ENCODE peak calls at places on chromosomes 1 and 21, in four cellular contexts. W is SJSA1, U is heart right ventricle, H is psoas muscle. S is an unnamed sample. For H3K4me1, the result is how much of the 10 kb centered on the place peaks cover.

GRCh38 chr1:38608202-38608864 is 251.2 kb downstream of the RRAGC start:
- DNase-seq in W (peak), U (peak), H (no peak), S (no peak)

GRCh38 chr1:110258734-110259133 is 48.6 kb downstream of the KCNC4 start:
- DNase-seq in W (no peak), U (no peak), H (no peak), S (no peak)

GRCh38 chr1:71948561-71948960 is 333.8 kb downstream of the NEGR1 start:
- DNase-seq in W (no peak), U (no peak), H (no peak), S (no peak)

GRCh38 chr1:156706647-156707008 is 1.2 kb upstream of the CRABP2 start:
- DNase-seq in W (no peak), U (peak), H (peak), S (peak)

GRCh38 chr21:35051287-35051818 is 2.3 kb upstream of the RUNX1 start:
- DNase-seq in W (peak), U (peak), H (peak), S (peak)

GRCh38 chr1:31955917-31956736 is 18.0 kb upstream of the PTP4A2 start:
- DNase-seq in W (peak), U (peak), H (peak), S (peak)

GRCh38 chr1:232327296-232327695 is 302.6 kb downstream of the SIPA1L2 start:
- DNase-seq in W (no peak), U (no peak), H (no peak), S (no peak)

GRCh38 chr21:16181024-16181423 is 451.2 kb downstream of the USP25 start:
- DNase-seq in W (no peak), U (no peak), H (no peak), S (no peak)

GRCh38 chr1:30760596-30761311 is 3.2 kb upstream of the LAPTM5 start:
- DNase-seq in W (no peak), U (no peak), H (no peak), S (no peak)

GRCh38 chr1:118960567-118961136 is 27.5 kb downstream of the TBX15 start:
- DNase-seq in W (peak), U (no peak), H (peak), S (peak)

GRCh38 chr1:25707280-25708016 is 90.9 kb downstream of the MAN1C1 start:
- DNase-seq in W (peak), U (no peak), H (no peak), S (no peak)

GRCh38 chr1:3772715-3773571 is at the start of gene SMIM1:
- DNase-seq in W (no peak), U (no peak), H (peak), S (no peak)

GRCh38 chr1:164703971-164704411 is 145.0 kb downstream of the PBX1 start:
- DNase-seq in W (no peak), U (no peak), H (no peak), S (no peak)

GRCh38 chr1:156738916-156739315 is 2.0 kb downstream of the MRPL24 start:
- DNase-seq in W (no peak), U (no peak), H (no peak), S (no peak)

GRCh38 chr1:33119532-33120217 is 38.7 kb downstream of the AZIN2 start:
- DNase-seq in W (no peak), U (no peak), H (no peak), S (peak)

GRCh38 chr1:243596441-243597183 is 253.4 kb downstream of the AKT3 start:
- DNase-seq in W (peak), U (no peak), H (no peak), S (no peak)

GRCh38 chr1:56993355-56993985 is 27.7 kb upstream of the C8B start:
- DNase-seq in W (no peak), U (no peak), H (no peak), S (no peak)

GRCh38 chr1:20149601-20150325 is 10.6 kb downstream of the PLA2G2F start:
- DNase-seq in W (no peak), U (no peak), H (no peak), S (no peak)

GRCh38 chr1:160087118-160087662 is 5.9 kb downstream of the KCNJ9 start:
- DNase-seq in W (no peak), U (no peak), H (no peak), S (no peak)

GRCh38 chr1:69269491-69269890 is 298.2 kb upstream of the LRRC7 start:
- DNase-seq in W (no peak), U (no peak), H (no peak), S (no peak)

GRCh38 chr1:204103121-204103741 is 30.3 kb downstream of the SOX13 start:
- DNase-seq in W (no peak), U (no peak), H (no peak), S (no peak)

GRCh38 chr1:63705058-63705457 is 68.8 kb upstream of the ROR1 start:
- DNase-seq in W (no peak), U (no peak), H (no peak), S (peak)

GRCh38 chr1:58287894-58288623 is 258.5 kb downstream of the OMA1 start:
- DNase-seq in W (no peak), U (no peak), H (no peak), S (no peak)

GRCh38 chr1:81670997-81671396 is 129.7 kb upstream of the ADGRL2 start:
- DNase-seq in W (no peak), U (no peak), H (no peak), S (no peak)

GRCh38 chr1:56908619-56909340 is 54.2 kb downstream of the C8A start:
- DNase-seq in W (no peak), U (no peak), H (no peak), S (no peak)

DNA sequence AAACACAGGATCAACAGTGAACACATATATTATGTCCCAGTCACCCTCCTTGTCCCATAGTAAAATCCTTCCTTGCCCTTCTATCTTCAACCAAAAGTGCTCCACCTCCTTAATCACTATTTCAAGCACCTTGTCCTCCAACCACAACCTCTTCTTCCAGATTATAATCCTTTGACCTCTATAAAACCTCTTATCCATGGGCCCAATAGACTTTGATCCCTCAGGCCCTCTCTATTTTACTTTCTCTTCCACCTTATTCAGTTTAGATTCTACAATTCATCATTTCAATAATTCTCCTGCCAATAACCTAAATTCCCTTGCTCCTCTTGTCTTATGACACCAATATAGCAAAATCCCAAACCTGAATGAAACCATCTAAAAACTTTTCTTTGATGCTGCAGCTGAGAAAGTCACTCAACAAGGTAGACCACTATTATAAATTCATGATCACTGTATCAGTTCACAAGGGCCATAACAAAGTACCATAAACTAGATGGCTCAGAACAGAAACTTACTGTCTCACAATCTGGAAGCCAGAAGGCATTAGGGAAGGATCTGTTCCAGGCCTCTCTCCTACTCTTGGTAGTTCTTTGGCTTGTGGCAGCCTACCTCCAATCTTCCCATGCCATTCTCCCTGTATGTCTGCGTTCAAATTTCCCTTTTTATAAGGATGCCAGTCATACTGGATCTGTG is 24.8 kb downstream of the EPS15 start:
- DNase-seq in W (no peak), U (no peak), H (no peak), S (no peak)
- H3K4me1 ChIP-seq in W (under half), U (half or more), H (half or more), S (under half)

GRCh38 chr1:27400963-27401341 is 8.5 kb downstream of the GPR3 start:
- DNase-seq in W (no peak), U (no peak), H (no peak), S (no peak)

GRCh38 chr1:27403065-27403726 is 10.8 kb downstream of the GPR3 start:
- DNase-seq in W (no peak), U (peak), H (peak), S (no peak)

GRCh38 chr1:27403931-27404330 is 11.5 kb downstream of the GPR3 start:
- DNase-seq in W (no peak), U (no peak), H (no peak), S (no peak)

GRCh38 chr1:27400035-27400962 is 7.9 kb downstream of the GPR3 start:
- DNase-seq in W (no peak), U (no peak), H (no peak), S (no peak)

DNA sequence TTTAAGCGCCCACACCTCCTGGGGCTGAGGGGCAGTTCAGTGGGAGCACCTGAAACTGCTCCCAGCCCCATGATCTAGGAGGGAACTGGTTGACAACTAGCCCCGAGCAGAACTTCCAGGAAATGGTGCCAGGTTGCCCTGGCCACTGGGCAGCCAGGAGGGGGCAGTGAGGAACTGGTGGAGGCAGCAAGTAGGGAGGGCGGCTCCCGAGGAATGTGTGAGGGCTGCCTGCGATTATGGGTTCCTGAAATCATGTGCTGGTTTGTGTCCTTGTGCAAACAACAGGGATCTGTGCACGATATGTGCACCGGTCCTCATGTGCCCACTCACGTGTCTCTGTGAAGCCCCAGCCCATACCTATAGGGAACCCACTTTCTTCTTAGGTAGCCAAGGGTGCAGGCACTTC is 9.9 kb downstream of the GPR3 start:
- DNase-seq in W (no peak), U (peak), H (peak), S (no peak)
- H3K4me1 ChIP-seq in W (under half), U (half or more), H (half or more), S (under half)

DNA sequence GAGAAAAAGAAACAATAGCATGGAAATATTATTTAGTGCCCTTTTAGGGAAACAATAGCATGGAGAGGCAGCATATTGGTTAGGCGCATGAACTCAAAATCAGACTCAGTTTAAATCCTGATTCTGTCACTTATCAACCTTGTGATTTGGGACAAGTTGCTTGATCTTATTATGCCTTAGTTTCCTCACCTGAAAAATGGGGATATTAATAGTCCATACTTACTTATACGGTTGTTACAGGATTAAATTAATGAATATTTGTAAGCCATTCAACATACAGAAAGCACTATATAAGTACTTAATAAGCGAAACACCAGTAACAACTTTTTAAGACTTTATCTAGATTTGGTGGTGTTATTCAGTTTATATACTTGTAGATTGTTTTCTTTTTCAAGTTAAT is 1.2 kb downstream of the TSEN15 start:
- DNase-seq in W (no peak), U (no peak), H (no peak), S (no peak)
- H3K4me1 ChIP-seq in W (half or more), U (under half), H (under half), S (under half)

GRCh38 chr1:46450160-46450517 is 39.5 kb upstream of the DMBX1 start:
- DNase-seq in W (no peak), U (no peak), H (peak), S (no peak)
- H3K4me1 ChIP-seq in W (under half), U (under half), H (under half), S (under half)